ENCODE peak calls at places on chromosomes 1 and 21, in six cellular contexts. One of them, this sample, is unnamed.

GRCh38 chr1:165369255-165369848 is 12.8 kb upstream of the LMX1A start:
- DNase-seq in heart left ventricle: peak; percentile 53
- DNase-seq in M059J: peak; percentile 37
- DNase-seq in activated naive CD4-positive, alpha-beta T cell treated with anti-CD3 and anti-CD28 coated beads, Interleukin-2, amount 10 ng/mL, durations not matched to agents 7 days and 5 days: peak; percentile 69
- DNase-seq in left colon: no peak
- DNase-seq in activated CD8-positive, alpha-beta memory T cell treated with anti-CD3 and anti-CD28 coated beads for 24 hours: peak; percentile 77
- DNase-seq in this sample: peak; percentile 79

GRCh38 chr1:93992190-93992589 is 83.0 kb upstream of the GCLM start:
- DNase-seq in left colon: no peak
- DNase-seq in heart left ventricle: no peak
- DNase-seq in M059J: no peak
- DNase-seq in activated CD8-positive, alpha-beta memory T cell treated with anti-CD3 and anti-CD28 coated beads for 24 hours: no peak
- DNase-seq in activated naive CD4-positive, alpha-beta T cell treated with anti-CD3 and anti-CD28 coated beads, Interleukin-2, amount 10 ng/mL, durations not matched to agents 7 days and 5 days: no peak
- DNase-seq in this sample: no peak

GRCh38 chr1:22490309-22490708 is 38.7 kb downstream of the ZBTB40 start:
- DNase-seq in activated CD8-positive, alpha-beta memory T cell treated with anti-CD3 and anti-CD28 coated beads for 24 hours: no peak
- DNase-seq in M059J: no peak
- DNase-seq in heart left ventricle: no peak
- DNase-seq in activated naive CD4-positive, alpha-beta T cell treated with anti-CD3 and anti-CD28 coated beads, Interleukin-2, amount 10 ng/mL, durations not matched to agents 7 days and 5 days: no peak
- DNase-seq in left colon: no peak
- DNase-seq in this sample: no peak

GRCh38 chr1:201842472-201843020 is 13.6 kb downstream of the IPO9 start:
- DNase-seq in M059J: no peak
- DNase-seq in activated naive CD4-positive, alpha-beta T cell treated with anti-CD3 and anti-CD28 coated beads, Interleukin-2, amount 10 ng/mL, durations not matched to agents 7 days and 5 days: no peak
- DNase-seq in left colon: no peak
- DNase-seq in activated CD8-positive, alpha-beta memory T cell treated with anti-CD3 and anti-CD28 coated beads for 24 hours: no peak
- DNase-seq in heart left ventricle: no peak
- DNase-seq in this sample: no peak

GRCh38 chr1:172654535-172654934 is 4.4 kb upstream of the FASLG start:
- DNase-seq in heart left ventricle: no peak
- DNase-seq in M059J: peak; percentile 92
- DNase-seq in left colon: no peak
- DNase-seq in activated CD8-positive, alpha-beta memory T cell treated with anti-CD3 and anti-CD28 coated beads for 24 hours: peak; percentile 55
- DNase-seq in activated naive CD4-positive, alpha-beta T cell treated with anti-CD3 and anti-CD28 coated beads, Interleukin-2, amount 10 ng/mL, durations not matched to agents 7 days and 5 days: no peak
- DNase-seq in this sample: no peak

GRCh38 chr1:230277201-230277771 is 148.8 kb downstream of the PGBD5 start:
- DNase-seq in M059J: no peak
- DNase-seq in left colon: no peak
- DNase-seq in activated naive CD4-positive, alpha-beta T cell treated with anti-CD3 and anti-CD28 coated beads, Interleukin-2, amount 10 ng/mL, durations not matched to agents 7 days and 5 days: peak; percentile 52
- DNase-seq in activated CD8-positive, alpha-beta memory T cell treated with anti-CD3 and anti-CD28 coated beads for 24 hours: peak; percentile 56
- DNase-seq in heart left ventricle: no peak
- DNase-seq in this sample: no peak

GRCh38 chr21:39182484-39183271 is 573 bp downstream of the PSMG1 start:
- DNase-seq in heart left ventricle: no peak
- DNase-seq in left colon: peak; percentile 29
- DNase-seq in activated naive CD4-positive, alpha-beta T cell treated with anti-CD3 and anti-CD28 coated beads, Interleukin-2, amount 10 ng/mL, durations not matched to agents 7 days and 5 days: no peak
- DNase-seq in activated CD8-positive, alpha-beta memory T cell treated with anti-CD3 and anti-CD28 coated beads for 24 hours: no peak
- DNase-seq in M059J: peak; percentile 45
- DNase-seq in this sample: peak; percentile 27

GRCh38 chr1:236416165-236416564 is 22.1 kb downstream of the EDARADD start:
- DNase-seq in left colon: no peak
- DNase-seq in activated CD8-positive, alpha-beta memory T cell treated with anti-CD3 and anti-CD28 coated beads for 24 hours: no peak
- DNase-seq in heart left ventricle: no peak
- DNase-seq in M059J: no peak
- DNase-seq in activated naive CD4-positive, alpha-beta T cell treated with anti-CD3 and anti-CD28 coated beads, Interleukin-2, amount 10 ng/mL, durations not matched to agents 7 days and 5 days: peak; percentile 23
- DNase-seq in this sample: no peak

GRCh38 chr1:107365874-107366273 is 225.0 kb downstream of the NTNG1 start:
- DNase-seq in left colon: no peak
- DNase-seq in activated CD8-positive, alpha-beta memory T cell treated with anti-CD3 and anti-CD28 coated beads for 24 hours: no peak
- DNase-seq in heart left ventricle: no peak
- DNase-seq in M059J: no peak
- DNase-seq in activated naive CD4-positive, alpha-beta T cell treated with anti-CD3 and anti-CD28 coated beads, Interleukin-2, amount 10 ng/mL, durations not matched to agents 7 days and 5 days: no peak
- DNase-seq in this sample: no peak

GRCh38 chr1:112460672-112461071 is 48.1 kb upstream of the WNT2B start:
- DNase-seq in activated CD8-positive, alpha-beta memory T cell treated with anti-CD3 and anti-CD28 coated beads for 24 hours: no peak
- DNase-seq in M059J: no peak
- DNase-seq in activated naive CD4-positive, alpha-beta T cell treated with anti-CD3 and anti-CD28 coated beads, Interleukin-2, amount 10 ng/mL, durations not matched to agents 7 days and 5 days: no peak
- DNase-seq in left colon: no peak
- DNase-seq in heart left ventricle: no peak
- DNase-seq in this sample: no peak

GRCh38 chr1:44672254-44672955 is 1.9 kb downstream of the TMEM53 start:
- DNase-seq in activated naive CD4-positive, alpha-beta T cell treated with anti-CD3 and anti-CD28 coated beads, Interleukin-2, amount 10 ng/mL, durations not matched to agents 7 days and 5 days: no peak
- DNase-seq in left colon: peak; percentile 35
- DNase-seq in M059J: peak; percentile 98
- DNase-seq in activated CD8-positive, alpha-beta memory T cell treated with anti-CD3 and anti-CD28 coated beads for 24 hours: no peak
- DNase-seq in heart left ventricle: no peak
- DNase-seq in this sample: peak; percentile 65

GRCh38 chr1:220786337-220787068 is at the start of gene MTARC1:
- DNase-seq in M059J: peak; percentile 55
- DNase-seq in activated CD8-positive, alpha-beta memory T cell treated with anti-CD3 and anti-CD28 coated beads for 24 hours: no peak
- DNase-seq in activated naive CD4-positive, alpha-beta T cell treated with anti-CD3 and anti-CD28 coated beads, Interleukin-2, amount 10 ng/mL, durations not matched to agents 7 days and 5 days: no peak
- DNase-seq in left colon: peak; percentile 81
- DNase-seq in heart left ventricle: peak; percentile 83
- DNase-seq in this sample: peak; percentile 65

GRCh38 chr1:222310830-222311229 is 237.1 kb downstream of the HHIPL2 start:
- DNase-seq in activated naive CD4-positive, alpha-beta T cell treated with anti-CD3 and anti-CD28 coated beads, Interleukin-2, amount 10 ng/mL, durations not matched to agents 7 days and 5 days: peak; percentile 31
- DNase-seq in M059J: no peak
- DNase-seq in activated CD8-positive, alpha-beta memory T cell treated with anti-CD3 and anti-CD28 coated beads for 24 hours: no peak
- DNase-seq in heart left ventricle: peak; percentile 59
- DNase-seq in left colon: no peak
- DNase-seq in this sample: no peak

GRCh38 chr1:56424744-56425493 is 154.4 kb downstream of the PLPP3 start:
- DNase-seq in left colon: no peak
- DNase-seq in heart left ventricle: peak; percentile 94
- DNase-seq in M059J: peak; percentile 91
- DNase-seq in activated CD8-positive, alpha-beta memory T cell treated with anti-CD3 and anti-CD28 coated beads for 24 hours: no peak
- DNase-seq in activated naive CD4-positive, alpha-beta T cell treated with anti-CD3 and anti-CD28 coated beads, Interleukin-2, amount 10 ng/mL, durations not matched to agents 7 days and 5 days: no peak
- DNase-seq in this sample: no peak

GRCh38 chr1:114214016-114214415 is 60.3 kb upstream of the SYT6 start:
- DNase-seq in left colon: no peak
- DNase-seq in heart left ventricle: no peak
- DNase-seq in activated CD8-positive, alpha-beta memory T cell treated with anti-CD3 and anti-CD28 coated beads for 24 hours: no peak
- DNase-seq in activated naive CD4-positive, alpha-beta T cell treated with anti-CD3 and anti-CD28 coated beads, Interleukin-2, amount 10 ng/mL, durations not matched to agents 7 days and 5 days: no peak
- DNase-seq in M059J: no peak
- DNase-seq in this sample: no peak

GRCh38 chr1:212692774-212693644 is 6.6 kb downstream of the BATF3 start:
- DNase-seq in activated naive CD4-positive, alpha-beta T cell treated with anti-CD3 and anti-CD28 coated beads, Interleukin-2, amount 10 ng/mL, durations not matched to agents 7 days and 5 days: no peak
- DNase-seq in heart left ventricle: no peak
- DNase-seq in left colon: no peak
- DNase-seq in M059J: peak; percentile 83
- DNase-seq in activated CD8-positive, alpha-beta memory T cell treated with anti-CD3 and anti-CD28 coated beads for 24 hours: peak; percentile 50
- DNase-seq in this sample: no peak

GRCh38 chr1:164583835-164584539 is 25.0 kb downstream of the PBX1 start:
- DNase-seq in M059J: no peak
- DNase-seq in left colon: no peak
- DNase-seq in activated CD8-positive, alpha-beta memory T cell treated with anti-CD3 and anti-CD28 coated beads for 24 hours: no peak
- DNase-seq in activated naive CD4-positive, alpha-beta T cell treated with anti-CD3 and anti-CD28 coated beads, Interleukin-2, amount 10 ng/mL, durations not matched to agents 7 days and 5 days: no peak
- DNase-seq in heart left ventricle: no peak
- DNase-seq in this sample: no peak

GRCh38 chr1:92425617-92426016 is 61.1 kb downstream of the GFI1 start:
- DNase-seq in left colon: no peak
- DNase-seq in heart left ventricle: no peak
- DNase-seq in M059J: no peak
- DNase-seq in activated CD8-positive, alpha-beta memory T cell treated with anti-CD3 and anti-CD28 coated beads for 24 hours: no peak
- DNase-seq in activated naive CD4-positive, alpha-beta T cell treated with anti-CD3 and anti-CD28 coated beads, Interleukin-2, amount 10 ng/mL, durations not matched to agents 7 days and 5 days: no peak
- DNase-seq in this sample: no peak

GRCh38 chr1:229138066-229138465 is 132.8 kb upstream of the RAB4A start:
- DNase-seq in heart left ventricle: no peak
- DNase-seq in M059J: no peak
- DNase-seq in activated naive CD4-positive, alpha-beta T cell treated with anti-CD3 and anti-CD28 coated beads, Interleukin-2, amount 10 ng/mL, durations not matched to agents 7 days and 5 days: no peak
- DNase-seq in activated CD8-positive, alpha-beta memory T cell treated with anti-CD3 and anti-CD28 coated beads for 24 hours: no peak
- DNase-seq in left colon: no peak
- DNase-seq in this sample: no peak

GRCh38 chr1:64499966-64500365 is 30.0 kb downstream of the CACHD1 start:
- DNase-seq in activated naive CD4-positive, alpha-beta T cell treated with anti-CD3 and anti-CD28 coated beads, Interleukin-2, amount 10 ng/mL, durations not matched to agents 7 days and 5 days: peak; percentile 27
- DNase-seq in left colon: no peak
- DNase-seq in M059J: no peak
- DNase-seq in activated CD8-positive, alpha-beta memory T cell treated with anti-CD3 and anti-CD28 coated beads for 24 hours: no peak
- DNase-seq in heart left ventricle: no peak
- DNase-seq in this sample: no peak

This sample was measured in endothelial cell.